ENCODE peak calls at places on chromosomes 11 and 22, in ten cellular contexts. One of them, this sample, is unnamed.

GRCh38 chr11:57163160-57163868 is 18.4 kb upstream of the LRRC55 start:
- DNase-seq in mucosa of gallbladder: no peak
- DNase-seq in HEK293T: no peak
- DNase-seq in activated CD8-positive, alpha-beta memory T cell treated with anti-CD3 and anti-CD28 coated beads for 1 hour: no peak
- DNase-seq in amniotic stem cell: no peak
- DNase-seq in CD4-positive, alpha-beta memory T cell: no peak
- DNase-seq in left cardiac atrium: no peak
- DNase-seq in iris pigment epithelial cell: no peak
- DNase-seq in astrocyte of the spinal cord: no peak
- DNase-seq in choroid plexus epithelial cell: no peak
- DNase-seq in this sample: no peak

GRCh38 chr11:34495239-34495723 is 18.3 kb downstream of the ELF5 start:
- DNase-seq in activated CD8-positive, alpha-beta memory T cell treated with anti-CD3 and anti-CD28 coated beads for 1 hour: no peak
- DNase-seq in iris pigment epithelial cell: no peak
- DNase-seq in astrocyte of the spinal cord: no peak
- DNase-seq in mucosa of gallbladder: no peak
- DNase-seq in HEK293T: no peak
- DNase-seq in left cardiac atrium: no peak
- DNase-seq in amniotic stem cell: no peak
- DNase-seq in choroid plexus epithelial cell: no peak
- DNase-seq in CD4-positive, alpha-beta memory T cell: no peak
- DNase-seq in this sample: no peak

GRCh38 chr11:3126901-3127691 is 38.0 kb downstream of the OSBPL5 start:
- DNase-seq in iris pigment epithelial cell: no peak
- DNase-seq in HEK293T: no peak
- DNase-seq in choroid plexus epithelial cell: no peak
- DNase-seq in activated CD8-positive, alpha-beta memory T cell treated with anti-CD3 and anti-CD28 coated beads for 1 hour: no peak
- DNase-seq in CD4-positive, alpha-beta memory T cell: no peak
- DNase-seq in mucosa of gallbladder: no peak
- DNase-seq in left cardiac atrium: peak
- DNase-seq in astrocyte of the spinal cord: no peak
- DNase-seq in amniotic stem cell: no peak
- DNase-seq in this sample: no peak

GRCh38 chr22:17303840-17304779 is 65.2 kb upstream of the CECR2 start:
- DNase-seq in left cardiac atrium: no peak
- DNase-seq in mucosa of gallbladder: no peak
- DNase-seq in amniotic stem cell: no peak
- DNase-seq in HEK293T: no peak
- DNase-seq in choroid plexus epithelial cell: no peak
- DNase-seq in iris pigment epithelial cell: no peak
- DNase-seq in activated CD8-positive, alpha-beta memory T cell treated with anti-CD3 and anti-CD28 coated beads for 1 hour: no peak
- DNase-seq in CD4-positive, alpha-beta memory T cell: peak
- DNase-seq in astrocyte of the spinal cord: no peak
- DNase-seq in this sample: no peak

GRCh38 chr11:102680945-102681344 is 24.6 kb downstream of the MMP27 start:
- DNase-seq in choroid plexus epithelial cell: peak
- DNase-seq in amniotic stem cell: no peak
- DNase-seq in iris pigment epithelial cell: no peak
- DNase-seq in CD4-positive, alpha-beta memory T cell: no peak
- DNase-seq in left cardiac atrium: no peak
- DNase-seq in activated CD8-positive, alpha-beta memory T cell treated with anti-CD3 and anti-CD28 coated beads for 1 hour: no peak
- DNase-seq in HEK293T: no peak
- DNase-seq in astrocyte of the spinal cord: no peak
- DNase-seq in mucosa of gallbladder: peak
- DNase-seq in this sample: no peak

GRCh38 chr11:77127674-77127968 is 425 bp upstream of the MYO7A start:
- DNase-seq in choroid plexus epithelial cell: no peak
- DNase-seq in CD4-positive, alpha-beta memory T cell: no peak
- DNase-seq in iris pigment epithelial cell: no peak
- DNase-seq in HEK293T: no peak
- DNase-seq in left cardiac atrium: no peak
- DNase-seq in astrocyte of the spinal cord: no peak
- DNase-seq in activated CD8-positive, alpha-beta memory T cell treated with anti-CD3 and anti-CD28 coated beads for 1 hour: no peak
- DNase-seq in amniotic stem cell: no peak
- DNase-seq in mucosa of gallbladder: no peak
- DNase-seq in this sample: no peak

GRCh38 chr22:45190473-45190872 is 26.7 kb downstream of the NUP50 start:
- DNase-seq in amniotic stem cell: no peak
- DNase-seq in CD4-positive, alpha-beta memory T cell: no peak
- DNase-seq in choroid plexus epithelial cell: no peak
- DNase-seq in HEK293T: no peak
- DNase-seq in left cardiac atrium: no peak
- DNase-seq in mucosa of gallbladder: no peak
- DNase-seq in iris pigment epithelial cell: no peak
- DNase-seq in activated CD8-positive, alpha-beta memory T cell treated with anti-CD3 and anti-CD28 coated beads for 1 hour: no peak
- DNase-seq in astrocyte of the spinal cord: no peak
- DNase-seq in this sample: no peak

GRCh38 chr22:41963453-41964105 is 5.7 kb upstream of the SEPTIN3 start:
- DNase-seq in mucosa of gallbladder: no peak
- DNase-seq in amniotic stem cell: no peak
- DNase-seq in CD4-positive, alpha-beta memory T cell: no peak
- DNase-seq in choroid plexus epithelial cell: peak
- DNase-seq in astrocyte of the spinal cord: peak
- DNase-seq in left cardiac atrium: no peak
- DNase-seq in iris pigment epithelial cell: peak
- DNase-seq in HEK293T: no peak
- DNase-seq in activated CD8-positive, alpha-beta memory T cell treated with anti-CD3 and anti-CD28 coated beads for 1 hour: no peak
- DNase-seq in this sample: no peak

GRCh38 chr11:35138949-35139881 is at the start of gene CD44:
- DNase-seq in astrocyte of the spinal cord: peak
- DNase-seq in activated CD8-positive, alpha-beta memory T cell treated with anti-CD3 and anti-CD28 coated beads for 1 hour: peak
- DNase-seq in amniotic stem cell: peak
- DNase-seq in choroid plexus epithelial cell: peak
- DNase-seq in CD4-positive, alpha-beta memory T cell: peak
- DNase-seq in mucosa of gallbladder: peak
- DNase-seq in left cardiac atrium: peak
- DNase-seq in HEK293T: no peak
- DNase-seq in iris pigment epithelial cell: peak
- DNase-seq in this sample: peak

GRCh38 chr22:24053481-24054226 is 42.5 kb downstream of the CABIN1 start:
- DNase-seq in astrocyte of the spinal cord: no peak
- DNase-seq in iris pigment epithelial cell: peak
- DNase-seq in amniotic stem cell: no peak
- DNase-seq in HEK293T: no peak
- DNase-seq in CD4-positive, alpha-beta memory T cell: no peak
- DNase-seq in activated CD8-positive, alpha-beta memory T cell treated with anti-CD3 and anti-CD28 coated beads for 1 hour: no peak
- DNase-seq in mucosa of gallbladder: no peak
- DNase-seq in left cardiac atrium: no peak
- DNase-seq in choroid plexus epithelial cell: peak
- DNase-seq in this sample: no peak

GRCh38 chr22:31093956-31094622 is 13.0 kb downstream of the SMTN start:
- DNase-seq in amniotic stem cell: no peak
- DNase-seq in choroid plexus epithelial cell: no peak
- DNase-seq in left cardiac atrium: no peak
- DNase-seq in CD4-positive, alpha-beta memory T cell: no peak
- DNase-seq in HEK293T: no peak
- DNase-seq in astrocyte of the spinal cord: no peak
- DNase-seq in mucosa of gallbladder: no peak
- DNase-seq in activated CD8-positive, alpha-beta memory T cell treated with anti-CD3 and anti-CD28 coated beads for 1 hour: no peak
- DNase-seq in iris pigment epithelial cell: no peak
- DNase-seq in this sample: no peak

GRCh38 chr22:20573176-20573829 is 65.9 kb downstream of the MED15 start:
- DNase-seq in iris pigment epithelial cell: peak
- DNase-seq in choroid plexus epithelial cell: no peak
- DNase-seq in mucosa of gallbladder: no peak
- DNase-seq in astrocyte of the spinal cord: no peak
- DNase-seq in CD4-positive, alpha-beta memory T cell: no peak
- DNase-seq in activated CD8-positive, alpha-beta memory T cell treated with anti-CD3 and anti-CD28 coated beads for 1 hour: no peak
- DNase-seq in amniotic stem cell: no peak
- DNase-seq in left cardiac atrium: no peak
- DNase-seq in HEK293T: no peak
- DNase-seq in this sample: no peak

GRCh38 chr11:69636870-69637600 is 3.9 kb upstream of the CCND1 start:
- DNase-seq in amniotic stem cell: no peak
- DNase-seq in activated CD8-positive, alpha-beta memory T cell treated with anti-CD3 and anti-CD28 coated beads for 1 hour: no peak
- DNase-seq in astrocyte of the spinal cord: no peak
- DNase-seq in iris pigment epithelial cell: no peak
- DNase-seq in choroid plexus epithelial cell: no peak
- DNase-seq in left cardiac atrium: no peak
- DNase-seq in CD4-positive, alpha-beta memory T cell: peak
- DNase-seq in mucosa of gallbladder: no peak
- DNase-seq in HEK293T: no peak
- DNase-seq in this sample: peak

GRCh38 chr11:57387284-57388030 is 3.0 kb downstream of the PRG2 start:
- DNase-seq in CD4-positive, alpha-beta memory T cell: no peak
- DNase-seq in activated CD8-positive, alpha-beta memory T cell treated with anti-CD3 and anti-CD28 coated beads for 1 hour: no peak
- DNase-seq in mucosa of gallbladder: no peak
- DNase-seq in astrocyte of the spinal cord: peak
- DNase-seq in iris pigment epithelial cell: peak
- DNase-seq in HEK293T: no peak
- DNase-seq in amniotic stem cell: no peak
- DNase-seq in choroid plexus epithelial cell: peak
- DNase-seq in left cardiac atrium: no peak
- DNase-seq in this sample: no peak

GRCh38 chr11:78564037-78564888 is 10.4 kb downstream of the NARS2 start:
- DNase-seq in left cardiac atrium: no peak
- DNase-seq in astrocyte of the spinal cord: peak
- DNase-seq in iris pigment epithelial cell: peak
- DNase-seq in CD4-positive, alpha-beta memory T cell: peak
- DNase-seq in amniotic stem cell: peak
- DNase-seq in choroid plexus epithelial cell: peak
- DNase-seq in activated CD8-positive, alpha-beta memory T cell treated with anti-CD3 and anti-CD28 coated beads for 1 hour: peak
- DNase-seq in mucosa of gallbladder: peak
- DNase-seq in HEK293T: peak
- DNase-seq in this sample: peak

GRCh38 chr11:44607324-44607962 is 42.0 kb downstream of the CD82 start:
- DNase-seq in left cardiac atrium: no peak
- DNase-seq in iris pigment epithelial cell: peak
- DNase-seq in activated CD8-positive, alpha-beta memory T cell treated with anti-CD3 and anti-CD28 coated beads for 1 hour: no peak
- DNase-seq in HEK293T: no peak
- DNase-seq in amniotic stem cell: no peak
- DNase-seq in choroid plexus epithelial cell: no peak
- DNase-seq in CD4-positive, alpha-beta memory T cell: no peak
- DNase-seq in astrocyte of the spinal cord: peak
- DNase-seq in mucosa of gallbladder: no peak
- DNase-seq in this sample: no peak

GRCh38 chr11:85752890-85753581 is 57.9 kb downstream of the SYTL2 start:
- DNase-seq in iris pigment epithelial cell: no peak
- DNase-seq in astrocyte of the spinal cord: no peak
- DNase-seq in mucosa of gallbladder: peak
- DNase-seq in HEK293T: no peak
- DNase-seq in activated CD8-positive, alpha-beta memory T cell treated with anti-CD3 and anti-CD28 coated beads for 1 hour: peak
- DNase-seq in choroid plexus epithelial cell: no peak
- DNase-seq in CD4-positive, alpha-beta memory T cell: peak
- DNase-seq in left cardiac atrium: peak
- DNase-seq in amniotic stem cell: no peak
- DNase-seq in this sample: peak

GRCh38 chr11:5203366-5203765 is 2.9 kb upstream of the OR51V1 start:
- DNase-seq in amniotic stem cell: no peak
- DNase-seq in choroid plexus epithelial cell: no peak
- DNase-seq in astrocyte of the spinal cord: no peak
- DNase-seq in iris pigment epithelial cell: peak
- DNase-seq in activated CD8-positive, alpha-beta memory T cell treated with anti-CD3 and anti-CD28 coated beads for 1 hour: no peak
- DNase-seq in CD4-positive, alpha-beta memory T cell: no peak
- DNase-seq in left cardiac atrium: no peak
- DNase-seq in mucosa of gallbladder: no peak
- DNase-seq in HEK293T: no peak
- DNase-seq in this sample: no peak

GRCh38 chr11:83241291-83241946 is 44.7 kb downstream of the CCDC90B start:
- DNase-seq in iris pigment epithelial cell: peak
- DNase-seq in choroid plexus epithelial cell: peak
- DNase-seq in mucosa of gallbladder: peak
- DNase-seq in CD4-positive, alpha-beta memory T cell: no peak
- DNase-seq in amniotic stem cell: peak
- DNase-seq in astrocyte of the spinal cord: peak
- DNase-seq in HEK293T: peak
- DNase-seq in left cardiac atrium: peak
- DNase-seq in activated CD8-positive, alpha-beta memory T cell treated with anti-CD3 and anti-CD28 coated beads for 1 hour: no peak
- DNase-seq in this sample: peak

GRCh38 chr11:29320196-29320595 is 696.6 kb downstream of the KCNA4 start:
- DNase-seq in mucosa of gallbladder: no peak
- DNase-seq in astrocyte of the spinal cord: no peak
- DNase-seq in HEK293T: no peak
- DNase-seq in choroid plexus epithelial cell: no peak
- DNase-seq in activated CD8-positive, alpha-beta memory T cell treated with anti-CD3 and anti-CD28 coated beads for 1 hour: no peak
- DNase-seq in iris pigment epithelial cell: peak
- DNase-seq in left cardiac atrium: no peak
- DNase-seq in CD4-positive, alpha-beta memory T cell: no peak
- DNase-seq in amniotic stem cell: no peak
- DNase-seq in this sample: no peak

GRCh38 chr11:65973439-65974110 is 12.0 kb downstream of the SART1 start:
- DNase-seq in iris pigment epithelial cell: peak
- DNase-seq in left cardiac atrium: no peak
- DNase-seq in HEK293T: no peak
- DNase-seq in astrocyte of the spinal cord: peak
- DNase-seq in mucosa of gallbladder: no peak
- DNase-seq in activated CD8-positive, alpha-beta memory T cell treated with anti-CD3 and anti-CD28 coated beads for 1 hour: no peak
- DNase-seq in choroid plexus epithelial cell: no peak
- DNase-seq in amniotic stem cell: no peak
- DNase-seq in CD4-positive, alpha-beta memory T cell: no peak
- DNase-seq in this sample: no peak

GRCh38 chr11:122803306-122803705 is 35.0 kb upstream of the CRTAM start:
- DNase-seq in amniotic stem cell: peak
- DNase-seq in choroid plexus epithelial cell: peak
- DNase-seq in CD4-positive, alpha-beta memory T cell: no peak
- DNase-seq in mucosa of gallbladder: no peak
- DNase-seq in iris pigment epithelial cell: peak
- DNase-seq in left cardiac atrium: no peak
- DNase-seq in activated CD8-positive, alpha-beta memory T cell treated with anti-CD3 and anti-CD28 coated beads for 1 hour: no peak
- DNase-seq in astrocyte of the spinal cord: peak
- DNase-seq in HEK293T: no peak
- DNase-seq in this sample: no peak

GRCh38 chr22:43305806-43306205 is 37.4 kb downstream of the SCUBE1 start:
- DNase-seq in choroid plexus epithelial cell: no peak
- DNase-seq in CD4-positive, alpha-beta memory T cell: no peak
- DNase-seq in astrocyte of the spinal cord: no peak
- DNase-seq in left cardiac atrium: peak
- DNase-seq in iris pigment epithelial cell: no peak
- DNase-seq in mucosa of gallbladder: no peak
- DNase-seq in activated CD8-positive, alpha-beta memory T cell treated with anti-CD3 and anti-CD28 coated beads for 1 hour: no peak
- DNase-seq in HEK293T: no peak
- DNase-seq in amniotic stem cell: no peak
- DNase-seq in this sample: no peak

GRCh38 chr11:117000039-117000740 is 98.0 kb downstream of the SIK3 start:
- DNase-seq in iris pigment epithelial cell: no peak
- DNase-seq in CD4-positive, alpha-beta memory T cell: no peak
- DNase-seq in amniotic stem cell: no peak
- DNase-seq in left cardiac atrium: no peak
- DNase-seq in mucosa of gallbladder: no peak
- DNase-seq in choroid plexus epithelial cell: no peak
- DNase-seq in activated CD8-positive, alpha-beta memory T cell treated with anti-CD3 and anti-CD28 coated beads for 1 hour: no peak
- DNase-seq in HEK293T: no peak
- DNase-seq in astrocyte of the spinal cord: no peak
- DNase-seq in this sample: no peak

GRCh38 chr11:84339796-84340195 is 1053.6 kb upstream of the CCDC90B start:
- DNase-seq in left cardiac atrium: no peak
- DNase-seq in iris pigment epithelial cell: no peak
- DNase-seq in amniotic stem cell: no peak
- DNase-seq in choroid plexus epithelial cell: no peak
- DNase-seq in mucosa of gallbladder: no peak
- DNase-seq in CD4-positive, alpha-beta memory T cell: no peak
- DNase-seq in activated CD8-positive, alpha-beta memory T cell treated with anti-CD3 and anti-CD28 coated beads for 1 hour: no peak
- DNase-seq in astrocyte of the spinal cord: no peak
- DNase-seq in HEK293T: no peak
- DNase-seq in this sample: no peak

GRCh38 chr11:8720868-8721739 is 38.5 kb downstream of the RPL27A start:
- DNase-seq in amniotic stem cell: no peak
- DNase-seq in choroid plexus epithelial cell: no peak
- DNase-seq in HEK293T: no peak
- DNase-seq in iris pigment epithelial cell: no peak
- DNase-seq in astrocyte of the spinal cord: no peak
- DNase-seq in left cardiac atrium: no peak
- DNase-seq in mucosa of gallbladder: peak
- DNase-seq in activated CD8-positive, alpha-beta memory T cell treated with anti-CD3 and anti-CD28 coated beads for 1 hour: no peak
- DNase-seq in CD4-positive, alpha-beta memory T cell: no peak
- DNase-seq in this sample: peak

GRCh38 chr11:122505304-122506006 is 150.1 kb upstream of the UBASH3B start:
- DNase-seq in activated CD8-positive, alpha-beta memory T cell treated with anti-CD3 and anti-CD28 coated beads for 1 hour: no peak
- DNase-seq in HEK293T: peak
- DNase-seq in left cardiac atrium: peak
- DNase-seq in choroid plexus epithelial cell: peak
- DNase-seq in amniotic stem cell: peak
- DNase-seq in CD4-positive, alpha-beta memory T cell: no peak
- DNase-seq in mucosa of gallbladder: peak
- DNase-seq in iris pigment epithelial cell: peak
- DNase-seq in astrocyte of the spinal cord: peak
- DNase-seq in this sample: peak

GRCh38 chr22:30305519-30305905 is 16.2 kb upstream of the CASTOR1 start:
- DNase-seq in HEK293T: no peak
- DNase-seq in choroid plexus epithelial cell: peak
- DNase-seq in activated CD8-positive, alpha-beta memory T cell treated with anti-CD3 and anti-CD28 coated beads for 1 hour: no peak
- DNase-seq in iris pigment epithelial cell: peak
- DNase-seq in amniotic stem cell: no peak
- DNase-seq in astrocyte of the spinal cord: no peak
- DNase-seq in CD4-positive, alpha-beta memory T cell: peak
- DNase-seq in left cardiac atrium: peak
- DNase-seq in mucosa of gallbladder: no peak
- DNase-seq in this sample: peak